ENCODE peak calls at places on chromosomes 12 and 14, in six cellular contexts. T is IMR-90, G is H1, P is neuronal stem cell, X is mesenchymal stem cell, J is trophoblast cell. W is an unnamed sample.

GRCh38 chr12:115763376-115763775 is 514.1 kb downstream of the MED13L start:
- DNase-seq in T (no peak), G (no peak), P (no peak), X (no peak), J (no peak), W (no peak)

GRCh38 chr14:52583544-52583943 is 30.9 kb downstream of the GPR137C start:
- DNase-seq in T (peak; percentile 28), G (no peak), P (no peak), X (no peak), J (no peak), W (no peak)

GRCh38 chr12:131833896-131834641 is 5.9 kb downstream of the MMP17 start:
- DNase-seq in T (peak; percentile 37), G (no peak), P (no peak), X (peak; percentile 33), J (no peak), W (no peak)

GRCh38 chr12:64587447-64587846 is 22.8 kb upstream of the RASSF3 start:
- DNase-seq in T (no peak), G (no peak), P (no peak), X (no peak), J (no peak), W (peak; percentile 39)

GRCh38 chr14:25090716-25091454 is 40.9 kb upstream of the STXBP6 start:
- DNase-seq in T (peak; percentile 66), G (no peak), P (peak; percentile 17), X (peak; percentile 39), J (peak; percentile 65), W (no peak)

GRCh38 chr12:68745904-68746571 is at the start of gene SLC35E3:
- DNase-seq in T (peak; percentile 75), G (peak; percentile 77), P (peak; percentile 83), X (peak; percentile 90), J (peak; percentile 94), W (peak; percentile 97)

GRCh38 chr12:9334026-9334692 is 126.0 kb upstream of the PZP start:
- DNase-seq in T (peak; percentile 24), G (no peak), P (no peak), X (no peak), J (no peak), W (no peak)

GRCh38 chr14:35534884-35535793 is 1.2 kb downstream of the INSM2 start:
- DNase-seq in T (peak; percentile 62), G (no peak), P (peak; percentile 84), X (peak; percentile 69), J (peak; percentile 81), W (peak; percentile 85)

GRCh38 chr14:80150301-80150700 is 61.0 kb downstream of the DIO2 start:
- DNase-seq in T (peak; percentile 23), G (no peak), P (no peak), X (no peak), J (no peak), W (no peak)

GRCh38 chr12:33832900-33833299 is 189.4 kb upstream of the ALG10 start:
- DNase-seq in T (no peak), G (no peak), P (no peak), X (no peak), J (no peak), W (no peak)
- H3K14ac ChIP-seq in T (no peak overlapping the region), G (no peak overlapping the region), P (no peak overlapping the region), X (no peak overlapping the region), J (no peak overlapping the region), W (no peak overlapping the region)

DNA sequence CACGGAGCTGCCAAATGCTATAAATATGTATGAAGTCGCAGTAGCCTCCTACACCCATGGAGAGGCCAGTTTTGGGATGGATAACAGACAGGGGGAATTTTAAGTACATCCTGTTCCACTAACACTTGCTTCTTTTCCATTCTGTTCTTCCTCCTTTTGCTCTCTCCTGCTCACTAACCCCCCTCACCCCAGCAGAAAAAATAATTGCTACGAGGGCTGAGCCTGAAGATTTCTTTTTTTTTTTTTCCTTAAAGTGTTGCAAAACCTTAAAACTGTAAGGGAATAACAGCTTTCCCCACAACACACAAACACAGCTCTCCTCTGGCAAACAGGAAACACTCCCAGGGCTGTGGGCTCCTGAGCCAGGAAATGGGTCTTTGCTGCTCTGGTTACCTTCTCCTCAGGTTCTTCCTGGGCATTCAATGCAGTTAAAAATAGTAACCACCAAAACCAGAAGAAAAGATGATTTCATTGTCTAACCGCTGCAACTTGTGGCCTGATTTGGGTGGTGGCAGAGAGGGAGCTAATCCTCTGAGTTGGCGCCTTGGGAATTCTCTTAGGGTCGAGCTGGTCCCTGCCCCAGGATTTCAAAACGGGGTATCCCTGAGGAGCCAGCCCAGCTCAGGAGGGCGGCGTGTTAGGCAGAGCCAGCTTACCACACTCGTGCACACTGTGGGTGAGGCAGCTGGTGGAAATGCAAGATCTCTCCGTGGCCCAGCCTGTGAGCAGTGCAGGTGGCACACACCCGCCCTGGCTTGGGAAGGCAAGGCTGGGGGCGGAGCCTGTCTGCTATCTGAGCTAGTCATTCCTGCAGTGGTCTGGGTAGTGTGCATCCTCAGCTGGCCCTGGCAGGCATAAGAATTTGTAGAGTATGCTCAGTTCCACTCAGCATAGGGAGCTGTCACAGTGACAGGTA is 17.1 kb upstream of the EMP1 start:
- DNase-seq in T (peak; percentile 37), G (no peak), P (no peak), X (peak; percentile 41), J (peak; percentile 29), W (peak; percentile 80)
- H3K14ac ChIP-seq in T (peak overlapping the region; percentile 10), G (no peak overlapping the region), P (no peak overlapping the region), X (peak overlapping the region; percentile 82), J (no peak overlapping the region), W (peak overlapping the region; percentile 69)

DNA sequence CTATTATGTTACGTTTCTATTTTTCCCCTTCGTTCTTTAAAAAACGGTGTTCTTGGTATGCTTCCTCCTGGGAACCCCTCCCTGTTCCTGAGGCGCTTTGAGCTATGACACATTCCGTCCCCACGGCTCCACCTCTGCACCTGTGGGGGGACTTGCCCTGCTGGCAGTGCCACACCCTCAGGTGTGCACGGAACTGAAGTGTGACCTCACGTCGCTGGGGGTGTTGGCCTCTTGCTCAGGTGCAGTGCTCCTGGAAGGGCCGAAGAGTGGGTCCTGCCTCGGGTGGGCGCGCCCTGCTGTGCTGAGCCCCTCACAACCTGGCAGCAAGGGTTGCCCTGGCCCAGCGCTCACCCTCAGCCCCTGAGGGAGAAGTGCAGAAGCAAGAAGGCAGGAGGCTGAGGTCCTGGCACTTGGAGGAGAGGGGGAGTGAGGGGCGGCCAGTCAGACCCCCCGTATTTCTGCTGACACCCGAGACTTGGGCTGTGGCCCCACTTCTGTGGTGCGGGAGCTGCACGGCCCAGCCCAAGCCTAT is 4.9 kb downstream of the AMN start:
- DNase-seq in T (no peak), G (no peak), P (no peak), X (no peak), J (no peak), W (no peak)
- H3K14ac ChIP-seq in T (no peak overlapping the region), G (no peak overlapping the region), P (peak overlapping the region; percentile 17), X (no peak overlapping the region), J (no peak overlapping the region), W (no peak overlapping the region)

DNA sequence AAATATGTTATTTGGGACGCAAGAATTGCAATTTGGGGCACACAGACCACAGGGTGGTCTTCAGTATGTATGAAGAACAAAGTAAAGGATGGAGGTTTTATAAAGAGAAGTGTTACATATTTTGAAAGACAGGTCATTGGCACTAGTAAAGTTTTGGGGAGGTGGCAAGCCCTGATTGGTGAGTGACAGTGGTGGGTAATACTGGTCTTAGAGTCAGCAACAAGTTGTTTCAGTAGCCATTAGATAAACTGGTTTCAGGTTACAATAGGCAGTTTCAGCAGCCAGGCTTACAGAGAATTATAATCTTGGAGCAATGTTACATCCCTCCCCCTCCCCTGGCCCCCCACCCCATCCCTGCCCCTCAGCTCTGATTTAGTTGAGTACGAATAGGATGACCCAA is 17.5 kb downstream of the MARK3 start:
- DNase-seq in T (peak; percentile 70), G (no peak), P (no peak), X (peak; percentile 47), J (no peak), W (no peak)
- H3K14ac ChIP-seq in T (no peak overlapping the region), G (no peak overlapping the region), P (no peak overlapping the region), X (no peak overlapping the region), J (no peak overlapping the region), W (no peak overlapping the region)

GRCh38 chr14:26605602-26606001 is 7.8 kb upstream of the NOVA1 start:
- DNase-seq in T (no peak), G (no peak), P (no peak), X (no peak), J (no peak), W (no peak)
- H3K14ac ChIP-seq in T (no peak overlapping the region), G (no peak overlapping the region), P (no peak overlapping the region), X (no peak overlapping the region), J (no peak overlapping the region), W (no peak overlapping the region)